ENCODE peak calls at places on chromosomes 1 and 21, in seven cellular contexts. A is germinal center; H is CD4-positive, alpha-beta T cell; W is fibroblast of the aortic adventitia; I is tibial artery; B is activated CD4-positive, CD25-positive, alpha-beta regulatory T cell; C is nephron progenitor cell. F is an unnamed sample.

GRCh38 chr1:62381831-62382505 is 54.9 kb upstream of the USP1 start:
- DNase-seq in H (no peak), A (no peak), B (no peak), C (no peak), W (no peak), I (no peak), F (no peak)

GRCh38 chr1:66298427-66298826 is 235.5 kb upstream of the SGIP1 start:
- DNase-seq in A (no peak), W (no peak), C (no peak), H (no peak), B (no peak), I (no peak), F (no peak)

GRCh38 chr1:162206749-162207635 is 137.5 kb downstream of the NOS1AP start:
- DNase-seq in B (no peak), I (peak), A (no peak), C (no peak), H (no peak), W (no peak), F (no peak)

GRCh38 chr1:162756523-162756922 is 34.0 kb upstream of the HSD17B7 start:
- DNase-seq in W (peak), A (no peak), I (no peak), H (no peak), B (no peak), C (no peak), F (no peak)

GRCh38 chr21:25127811-25128210 is 479.5 kb downstream of the MRPL39 start:
- DNase-seq in I (no peak), W (no peak), H (no peak), B (no peak), C (no peak), A (no peak), F (no peak)

GRCh38 chr1:198157847-198158765 is 1.3 kb downstream of the NEK7 start:
- DNase-seq in I (no peak), A (peak), B (no peak), H (no peak), W (peak), C (peak), F (peak)

GRCh38 chr1:150182233-150182632 is 32.5 kb downstream of the PLEKHO1 start:
- DNase-seq in I (no peak), H (no peak), W (no peak), A (no peak), C (no peak), B (no peak), F (no peak)

GRCh38 chr1:89657886-89658285 is 25.0 kb downstream of the LRRC8C start:
- DNase-seq in H (no peak), B (no peak), I (no peak), W (no peak), A (no peak), C (no peak), F (peak)

GRCh38 chr1:2019571-2020309 is 595 bp downstream of the GABRD start:
- DNase-seq in I (no peak), W (no peak), B (no peak), C (peak), H (no peak), A (no peak), F (peak)

GRCh38 chr1:52603301-52603675 is 1.1 kb downstream of the GPX7 start:
- DNase-seq in C (no peak), A (no peak), B (no peak), H (no peak), W (no peak), I (no peak), F (no peak)

GRCh38 chr1:234884006-234884405 is 244.6 kb downstream of the TOMM20 start:
- DNase-seq in A (no peak), C (no peak), B (no peak), I (peak), W (no peak), H (no peak), F (no peak)

GRCh38 chr1:204446413-204447111 is 34.9 kb upstream of the PPP1R15B start:
- DNase-seq in B (peak), I (no peak), A (peak), W (peak), H (peak), C (peak), F (peak)

GRCh38 chr1:203597386-203598040 is 29.1 kb upstream of the ATP2B4 start:
- DNase-seq in W (no peak), H (no peak), B (no peak), C (no peak), I (no peak), A (no peak), F (no peak)

F was measured in naive thymus-derived CD8-positive, alpha-beta T cell.